ENCODE peak calls at places on chromosomes 5 and 9, in seven cellular contexts. K is amygdala; C is posterior cingulate gyrus; D is Daoy; Q is RKO; O is amniotic stem cell; V is stimulated activated CD4-positive, alpha-beta T cell treated with anti-CD3 and anti-CD28 coated beads, Interleukin-1b, Interleukin-23, amount 100 ng/mL, for 24 hours. F is an unnamed sample.

GRCh38 chr9:34098307-34098706 is 28.2 kb downstream of the DCAF12 start:
- DNase-seq in K (no peak), C (no peak), D (no peak), Q (no peak), O (no peak), V (no peak), F (no peak)

GRCh38 chr5:124751031-124751430 is 4.6 kb upstream of the ZNF608 start:
- DNase-seq in K (no peak), C (no peak), D (no peak), Q (no peak), O (no peak), V (no peak), F (no peak)

GRCh38 chr5:109143001-109143400 is 266.8 kb downstream of the PJA2 start:
- DNase-seq in K (no peak), C (no peak), D (no peak), Q (no peak), O (no peak), V (no peak), F (no peak)

GRCh38 chr5:170508036-170508435 is 4.2 kb downstream of the KCNIP1 start:
- DNase-seq in K (no peak), C (no peak), D (no peak), Q (no peak), O (no peak), V (no peak), F (no peak)

GRCh38 chr5:142845954-142846398 is 75.8 kb downstream of the ARHGAP26 start:
- DNase-seq in K (no peak), C (no peak), D (no peak), Q (no peak), O (no peak), V (no peak), F (no peak)

GRCh38 chr5:37839441-37840035 is 303 bp downstream of the GDNF start:
- DNase-seq in K (peak; percentile 56), C (peak; percentile 25), D (peak; percentile 69), Q (no peak), O (no peak), V (no peak), F (no peak)

GRCh38 chr5:38441730-38442573 is 114.5 kb downstream of the LIFR start:
- DNase-seq in K (peak; percentile 82), C (peak; percentile 74), D (peak; percentile 86), Q (peak; percentile 91), O (peak; percentile 86), V (peak; percentile 71), F (peak; percentile 68)

GRCh38 chr5:32225445-32225844 is 51.3 kb upstream of the GOLPH3 start:
- DNase-seq in K (no peak), C (no peak), D (no peak), Q (no peak), O (no peak), V (no peak), F (no peak)

GRCh38 chr9:83236029-83236696 is 173.2 kb upstream of the RASEF start:
- DNase-seq in K (no peak), C (no peak), D (no peak), Q (no peak), O (no peak), V (no peak), F (no peak)

GRCh38 chr9:115524467-115525059 is 406.6 kb upstream of the TNC start:
- DNase-seq in K (no peak), C (no peak), D (peak; percentile 76), Q (peak; percentile 52), O (peak; percentile 56), V (peak; percentile 1), F (no peak)

GRCh38 chr5:155094455-155094854 is 80.9 kb downstream of the KIF4B start:
- DNase-seq in K (no peak), C (no peak), D (no peak), Q (no peak), O (no peak), V (no peak), F (no peak)

GRCh38 chr9:129453734-129454133 is 167.2 kb downstream of the C9orf50 start:
- DNase-seq in K (no peak), C (no peak), D (no peak), Q (no peak), O (no peak), V (no peak), F (no peak)

GRCh38 chr5:20601678-20602100 is 613.7 kb upstream of the CDH18 start:
- DNase-seq in K (no peak), C (no peak), D (peak; percentile 90), Q (no peak), O (peak; percentile 8), V (no peak), F (no peak)

GRCh38 chr5:159965031-159965837 is 43.7 kb upstream of the TTC1 start:
- DNase-seq in K (peak; percentile 27), C (no peak), D (peak; percentile 86), Q (peak; percentile 55), O (peak; percentile 41), V (peak; percentile 17), F (no peak)

GRCh38 chr5:10856071-10856470 is 95.0 kb upstream of the DAP start:
- DNase-seq in K (no peak), C (no peak), D (no peak), Q (no peak), O (no peak), V (no peak), F (no peak)

GRCh38 chr5:130514984-130515690 is 610.9 kb downstream of the CHSY3 start:
- DNase-seq in K (no peak), C (no peak), D (peak; percentile 4), Q (peak; percentile 81), O (no peak), V (no peak), F (no peak)

GRCh38 chr5:122507045-122507444 is 195.0 kb downstream of the SNCAIP start:
- DNase-seq in K (no peak), C (no peak), D (no peak), Q (no peak), O (no peak), V (no peak), F (no peak)

GRCh38 chr9:8863064-8863463 is 1063.5 kb upstream of the DMAC1 start:
- DNase-seq in K (no peak), C (no peak), D (no peak), Q (no peak), O (no peak), V (no peak), F (no peak)

GRCh38 chr9:6819112-6819511 is 61.3 kb downstream of the KDM4C start:
- DNase-seq in K (no peak), C (no peak), D (no peak), Q (no peak), O (no peak), V (no peak), F (no peak)

GRCh38 chr9:127318651-127319167 is 54.1 kb downstream of the GARNL3 start:
- DNase-seq in K (no peak), C (no peak), D (peak; percentile 18), Q (peak; percentile 63), O (no peak), V (no peak), F (no peak)

GRCh38 chr5:18037718-18038117 is 403.5 kb downstream of the TAF11L14 start:
- DNase-seq in K (no peak), C (no peak), D (no peak), Q (no peak), O (no peak), V (no peak), F (no peak)

GRCh38 chr9:98968596-98969337 is 25.1 kb downstream of the COL15A1 start:
- DNase-seq in K (no peak), C (no peak), D (no peak), Q (no peak), O (no peak), V (no peak), F (no peak)

GRCh38 chr5:16879191-16879590 is 56.9 kb downstream of the MYO10 start:
- DNase-seq in K (no peak), C (no peak), D (no peak), Q (no peak), O (no peak), V (no peak), F (no peak)

GRCh38 chr5:113269023-113269997 is 165.5 kb downstream of the TSSK1B start:
- DNase-seq in K (no peak), C (no peak), D (no peak), Q (no peak), O (no peak), V (no peak), F (no peak)

GRCh38 chr5:10420926-10421325 is 20.8 kb upstream of the ROPN1L start:
- DNase-seq in K (no peak), C (no peak), D (no peak), Q (no peak), O (no peak), V (no peak), F (no peak)

GRCh38 chr5:173629628-173630027 is 13.2 kb upstream of the BOD1 start:
- DNase-seq in K (peak; percentile 15), C (no peak), D (peak; percentile 28), Q (no peak), O (no peak), V (no peak), F (no peak)

GRCh38 chr9:87849144-87849741 is 33.4 kb upstream of the SPATA31E1 start:
- DNase-seq in K (no peak), C (no peak), D (no peak), Q (no peak), O (no peak), V (no peak), F (no peak)

GRCh38 chr9:8012986-8013385 is 213.4 kb upstream of the DMAC1 start:
- DNase-seq in K (no peak), C (no peak), D (no peak), Q (no peak), O (no peak), V (no peak), F (no peak)

GRCh38 chr9:104093162-104093561 is 947 bp upstream of the SMC2 start:
- DNase-seq in K (no peak), C (no peak), D (no peak), Q (peak; percentile 46), O (no peak), V (no peak), F (no peak)

GRCh38 chr9:13847270-13847669 is 466.7 kb downstream of the NFIB start:
- DNase-seq in K (no peak), C (no peak), D (no peak), Q (no peak), O (no peak), V (no peak), F (no peak)

GRCh38 chr9:105708405-105708804 is 14.1 kb downstream of the TMEM38B start:
- DNase-seq in K (no peak), C (no peak), D (no peak), Q (no peak), O (no peak), V (no peak), F (no peak)

GRCh38 chr5:172931001-172931536 is 28.2 kb upstream of the RPL26L1 start:
- DNase-seq in K (no peak), C (no peak), D (peak; percentile 96), Q (peak; percentile 91), O (peak; percentile 81), V (no peak), F (no peak)

GRCh38 chr5:158903006-158903405 is 196.7 kb downstream of the EBF1 start:
- DNase-seq in K (no peak), C (no peak), D (no peak), Q (no peak), O (no peak), V (no peak), F (no peak)

GRCh38 chr9:135326633-135327152 is 152.9 kb upstream of the PPP1R26 start:
- DNase-seq in K (no peak), C (no peak), D (peak; percentile 1), Q (no peak), O (no peak), V (no peak), F (no peak)

GRCh38 chr5:44665101-44665701 is 143.5 kb upstream of the MRPS30 start:
- DNase-seq in K (no peak), C (no peak), D (no peak), Q (peak; percentile 74), O (no peak), V (no peak), F (no peak)

GRCh38 chr5:95928724-95929253 is 32.9 kb downstream of the ELL2 start:
- DNase-seq in K (no peak), C (no peak), D (no peak), Q (no peak), O (no peak), V (no peak), F (no peak)

GRCh38 chr5:100852988-100853449 is 50.1 kb downstream of the ST8SIA4 start:
- DNase-seq in K (no peak), C (no peak), D (no peak), Q (no peak), O (no peak), V (no peak), F (no peak)